ENCODE peak calls at places on chromosomes 6 and 20, in ten cellular contexts. A, N, I, V, Y, C, Q, U, J and R are unnamed samples.

GRCh38 chr6:142913036-142913510 is 31.9 kb downstream of the HIVEP2 start:
- DNase-seq in I (no peak), A (no peak), U (peak), J (no peak), N (no peak), V (no peak), C (no peak), Q (no peak), Y (no peak), R (no peak)

GRCh38 chr6:169958510-169958909 is 207.1 kb downstream of the ERMARD start:
- DNase-seq in N (no peak), Q (no peak), J (no peak), A (no peak), I (no peak), C (no peak), V (peak), Y (no peak), U (no peak), R (no peak)

GRCh38 chr6:9659848-9660247 is 755.0 kb downstream of the TFAP2A start:
- DNase-seq in C (no peak), Y (no peak), A (no peak), U (no peak), I (no peak), N (no peak), V (no peak), Q (no peak), J (no peak), R (no peak)

GRCh38 chr6:145070791-145071190 is 664.5 kb downstream of the EPM2A start:
- DNase-seq in I (no peak), Y (no peak), A (peak), N (peak), J (no peak), V (no peak), Q (no peak), C (no peak), U (no peak), R (peak)

GRCh38 chr20:44247131-44247571 is at the start of gene GDAP1L1:
- DNase-seq in N (no peak), I (peak), Y (no peak), U (no peak), J (no peak), A (no peak), V (no peak), Q (no peak), C (peak), R (no peak)

GRCh38 chr6:161618816-161619454 is 345.1 kb upstream of the AGPAT4 start:
- DNase-seq in A (peak), V (peak), I (peak), N (peak), U (no peak), Q (no peak), C (peak), J (peak), Y (peak), R (peak)

GRCh38 chr20:38970302-38970701 is 8.2 kb downstream of the DHX35 start:
- DNase-seq in V (no peak), U (no peak), A (peak), Q (no peak), Y (no peak), J (peak), N (peak), I (no peak), C (no peak), R (peak)

GRCh38 chr20:10842116-10842515 is 168.3 kb upstream of the JAG1 start:
- DNase-seq in Q (no peak), C (no peak), A (peak), U (no peak), Y (no peak), N (no peak), J (no peak), I (no peak), V (no peak), R (no peak)

GRCh38 chr6:47496935-47497579 is 19.5 kb downstream of the CD2AP start:
- DNase-seq in C (no peak), A (no peak), I (no peak), J (no peak), Y (no peak), N (no peak), V (no peak), Q (no peak), U (no peak), R (no peak)

GRCh38 chr6:129345890-129346289 is 364.1 kb downstream of the ARHGAP18 start:
- DNase-seq in I (no peak), J (peak), C (no peak), A (peak), Q (no peak), Y (no peak), N (peak), V (no peak), U (no peak), R (peak)

GRCh38 chr6:139595183-139595582 is 220.7 kb upstream of the CITED2 start:
- DNase-seq in J (peak), U (no peak), I (no peak), Y (no peak), N (peak), C (no peak), A (peak), V (no peak), Q (no peak), R (peak)

GRCh38 chr6:154938245-154938583 is 56.9 kb upstream of the TIAM2 start:
- DNase-seq in V (no peak), Q (no peak), A (no peak), U (no peak), C (no peak), N (no peak), I (no peak), J (no peak), Y (no peak), R (no peak)

GRCh38 chr6:110874880-110875547 is 429 bp downstream of the AMD1 start:
- DNase-seq in N (no peak), C (peak), I (peak), V (peak), Y (no peak), J (peak), A (no peak), U (no peak), Q (peak), R (no peak)

GRCh38 chr6:16706029-16706428 is 55.2 kb downstream of the ATXN1 start:
- DNase-seq in N (no peak), V (no peak), A (no peak), J (no peak), I (no peak), C (no peak), Y (no peak), U (no peak), Q (no peak), R (no peak)

GRCh38 chr20:33685328-33686007 is 717 bp downstream of the E2F1 start:
- DNase-seq in C (peak), A (no peak), Q (no peak), Y (no peak), N (no peak), V (no peak), I (peak), U (peak), J (no peak), R (no peak)

GRCh38 chr6:133130863-133131262 is 110.3 kb upstream of the EYA4 start:
- DNase-seq in J (peak), V (peak), Q (no peak), Y (no peak), U (no peak), I (no peak), A (no peak), N (peak), C (peak), R (peak)

GRCh38 chr20:57891067-57891466 is 181.3 kb upstream of the PMEPA1 start:
- DNase-seq in C (no peak), U (no peak), V (no peak), I (no peak), A (no peak), N (no peak), Y (no peak), J (no peak), Q (no peak), R (no peak)

GRCh38 chr6:148166339-148166949 is 176.2 kb upstream of the SASH1 start:
- DNase-seq in J (peak), U (peak), Y (peak), Q (no peak), V (no peak), N (peak), C (no peak), A (peak), I (no peak), R (peak)

GRCh38 chr6:56766806-56767178 is 124.1 kb upstream of the DST start:
- DNase-seq in U (peak), Q (no peak), A (peak), V (no peak), C (no peak), J (peak), Y (peak), N (peak), I (no peak), R (peak)

GRCh38 chr6:70694371-70694770 is 26.7 kb downstream of the SMAP1 start:
- DNase-seq in C (no peak), N (no peak), Q (no peak), I (no peak), A (no peak), J (no peak), U (no peak), V (no peak), Y (no peak), R (no peak)

GRCh38 chr6:47138046-47138445 is 95.9 kb upstream of the ADGRF1 start:
- DNase-seq in C (no peak), Y (no peak), U (no peak), I (no peak), J (no peak), N (peak), V (no peak), Q (no peak), A (no peak), R (peak)

GRCh38 chr6:119801041-119801440 is 451.5 kb upstream of the MAN1A1 start:
- DNase-seq in J (no peak), Q (no peak), C (no peak), I (no peak), V (no peak), Y (no peak), N (no peak), U (no peak), A (no peak), R (no peak)

GRCh38 chr6:139436521-139437348 is 62.3 kb upstream of the CITED2 start:
- DNase-seq in Y (no peak), N (no peak), A (no peak), C (peak), V (peak), J (no peak), I (no peak), U (no peak), Q (no peak), R (no peak)

GRCh38 chr20:50309280-50309763 is 118.7 kb downstream of the CEBPB start:
- DNase-seq in J (peak), A (peak), C (no peak), U (no peak), N (peak), V (no peak), I (no peak), Y (no peak), Q (no peak), R (peak)

GRCh38 chr20:50534567-50534966 is 24.4 kb downstream of the PTPN1 start:
- DNase-seq in A (peak), N (peak), Y (peak), Q (no peak), I (no peak), V (no peak), J (peak), U (no peak), C (no peak), R (peak)

GRCh38 chr20:6566821-6567220 is 200.7 kb upstream of the BMP2 start:
- DNase-seq in U (no peak), I (no peak), Q (no peak), J (peak), V (no peak), A (peak), Y (no peak), C (no peak), N (peak), R (peak)

GRCh38 chr6:108453601-108454157 is 107.0 kb upstream of the FOXO3 start:
- DNase-seq in U (no peak), I (no peak), V (no peak), C (no peak), Y (no peak), N (peak), Q (no peak), J (peak), A (peak), R (peak)
- TF ChIP-seq CTCF in U (no peak), I (no peak), V (no peak), C (no peak), Y (no peak), N (peak), Q (no peak), J (peak), A (no peak), R (no peak)

GRCh38 chr6:114108119-114109002 is 137.4 kb upstream of the HDAC2 start:
- DNase-seq in Q (no peak), I (peak), V (peak), C (peak), J (peak), Y (peak), U (peak), N (peak), A (peak), R (peak)
- TF ChIP-seq CTCF in Q (no peak), I (peak), V (peak), C (peak), J (peak), Y (peak), U (peak), N (peak), A (peak), R (peak)

GRCh38 chr6:123962508-123962907 is 158.8 kb downstream of the NKAIN2 start:
- DNase-seq in N (no peak), I (no peak), V (peak), C (peak), A (no peak), J (no peak), U (no peak), Q (no peak), Y (no peak), R (no peak)

GRCh38 chr6:123967900-123968299 is 164.2 kb downstream of the NKAIN2 start:
- DNase-seq in J (no peak), I (no peak), Y (no peak), N (no peak), V (no peak), C (no peak), A (no peak), Q (no peak), U (no peak), R (no peak)

GRCh38 chr6:123965894-123966293 is 162.2 kb downstream of the NKAIN2 start:
- DNase-seq in J (peak), Y (no peak), C (peak), I (peak), A (peak), U (no peak), N (peak), Q (no peak), V (no peak), R (no peak)
- TF ChIP-seq CTCF in J (no peak), Y (no peak), C (no peak), I (peak), A (peak), U (no peak), N (peak), Q (no peak), V (no peak), R (no peak)

GRCh38 chr6:44494011-44494501 is 106.5 kb downstream of the CDC5L start:
- DNase-seq in V (no peak), U (no peak), Q (no peak), N (peak), I (no peak), Y (peak), J (peak), A (peak), C (peak), R (peak)
- TF ChIP-seq CTCF in V (no peak), U (no peak), Q (no peak), N (peak), I (no peak), Y (peak), J (peak), A (peak), C (peak), R (no peak)

DNA sequence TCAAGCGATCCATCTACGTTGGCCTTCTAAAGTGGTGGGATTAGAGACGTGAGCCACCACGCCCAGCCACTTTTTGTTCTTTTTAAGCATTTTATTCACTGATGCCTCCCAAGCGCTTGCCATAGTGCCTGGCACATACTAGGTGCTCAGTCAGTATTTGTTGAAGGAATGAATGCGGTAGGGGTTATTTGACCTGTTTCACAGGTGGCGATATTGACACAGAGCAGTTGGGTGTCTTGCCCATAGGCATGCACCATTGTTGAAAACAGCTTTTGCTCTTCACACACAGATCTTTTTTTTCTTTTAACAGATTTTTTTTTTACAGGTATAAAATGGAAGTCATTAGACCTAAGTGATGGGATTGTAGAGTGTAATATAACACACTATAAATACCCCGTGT is 24.6 kb downstream of the RREB1 start:
- DNase-seq in J (no peak), I (no peak), V (no peak), Q (no peak), C (no peak), N (no peak), A (no peak), Y (no peak), U (no peak), R (no peak)
- TF ChIP-seq CTCF in J (no peak), I (no peak), V (no peak), Q (no peak), C (no peak), N (no peak), A (no peak), Y (no peak), U (no peak), R (no peak)

DNA sequence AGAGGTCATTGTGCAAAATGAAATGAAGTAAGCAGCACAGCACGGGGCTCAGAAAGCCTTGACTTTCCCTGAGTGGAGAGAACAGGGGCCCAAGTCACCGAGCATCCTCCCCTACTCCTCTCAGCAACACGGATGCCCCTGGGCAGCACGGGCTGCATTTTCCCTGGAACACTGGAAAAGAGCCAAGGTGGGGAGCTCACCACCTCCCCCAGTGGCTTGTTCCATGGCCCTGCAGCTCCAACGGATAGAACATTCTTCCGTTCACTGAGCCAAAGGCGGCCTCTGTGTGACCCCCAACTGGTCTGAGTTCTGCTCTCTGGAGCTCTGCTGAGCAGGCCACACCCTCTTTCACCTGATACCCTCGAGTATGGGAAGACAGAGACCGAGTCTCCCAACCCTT is 20.8 kb upstream of the EMILIN3 start:
- DNase-seq in A (no peak), Q (no peak), V (no peak), Y (no peak), N (no peak), J (no peak), I (no peak), U (no peak), C (no peak), R (no peak)
- TF ChIP-seq CTCF in A (peak), Q (no peak), V (no peak), Y (no peak), N (peak), J (peak), I (no peak), U (no peak), C (no peak), R (peak)

GRCh38 chr6:107787589-107787960 is 36.5 kb downstream of the SCML4 start:
- DNase-seq in N (no peak), C (no peak), U (no peak), Y (no peak), J (no peak), V (no peak), I (no peak), A (no peak), Q (no peak), R (no peak)
- TF ChIP-seq CTCF in N (no peak), C (no peak), U (no peak), Y (no peak), J (no peak), V (no peak), I (no peak), A (no peak), Q (no peak), R (no peak)